ENCODE peak calls at places on chromosomes 11 and 22, in ten cellular contexts. X is tibial nerve, M is K562, K is body of pancreas, O is adrenal gland, C is A549, P is esophagus squamous epithelium, B is uterus, H is heart left ventricle, J is Peyer's patch. E is an unnamed sample.
A peak's percentile ranks its signal among the peaks of the same experiment; 100 is the strongest.

GRCh38 chr22:47718337-47718736 is 955.9 kb downstream of the TBC1D22A start:
- DNase-seq in X (no peak), M (no peak), K (no peak), O (no peak), C (no peak), P (no peak), B (no peak), H (no peak), J (no peak), E (no peak)

GRCh38 chr11:113163291-113164030 is 150.9 kb upstream of the TTC12 start:
- DNase-seq in X (peak; percentile 63), M (no peak), K (peak; percentile 33), O (peak; percentile 45), C (no peak), P (no peak), B (no peak), H (no peak), J (no peak), E (no peak)

GRCh38 chr22:50114221-50114981 is 24.6 kb downstream of the MOV10L1 start:
- DNase-seq in X (no peak), M (no peak), K (no peak), O (no peak), C (no peak), P (no peak), B (no peak), H (no peak), J (no peak), E (no peak)

GRCh38 chr11:22317656-22318055 is 20.5 kb upstream of the SLC17A6 start:
- DNase-seq in X (no peak), M (no peak), K (no peak), O (no peak), C (no peak), P (no peak), B (no peak), H (no peak), J (no peak), E (no peak)

GRCh38 chr11:123046473-123047264 is 15.3 kb downstream of the HSPA8 start:
- DNase-seq in X (no peak), M (no peak), K (peak; percentile 29), O (no peak), C (no peak), P (no peak), B (no peak), H (no peak), J (no peak), E (no peak)

GRCh38 chr11:65653229-65654225 is 9.2 kb downstream of the RELA start:
- DNase-seq in X (no peak), M (no peak), K (peak; percentile 45), O (peak; percentile 40), C (no peak), P (no peak), B (no peak), H (no peak), J (no peak), E (no peak)

GRCh38 chr11:107018902-107019493 is 722 bp upstream of the GUCY1A2 start:
- DNase-seq in X (peak; percentile 21), M (peak; percentile 7), K (peak; percentile 63), O (peak; percentile 52), C (peak; percentile 32), P (no peak), B (peak; percentile 67), H (peak; percentile 51), J (no peak), E (peak; percentile 65)

GRCh38 chr11:65496304-65497140 is 2.3 kb upstream of the MALAT1 start:
- DNase-seq in X (peak; percentile 60), M (peak; percentile 62), K (no peak), O (no peak), C (no peak), P (no peak), B (no peak), H (no peak), J (no peak), E (peak; percentile 51)

GRCh38 chr11:117221775-117222517 is 9.9 kb downstream of the PCSK7 start:
- DNase-seq in X (peak; percentile 90), M (no peak), K (peak; percentile 61), O (peak; percentile 41), C (no peak), P (no peak), B (peak; percentile 79), H (peak; percentile 63), J (no peak), E (peak; percentile 45)

DNA sequence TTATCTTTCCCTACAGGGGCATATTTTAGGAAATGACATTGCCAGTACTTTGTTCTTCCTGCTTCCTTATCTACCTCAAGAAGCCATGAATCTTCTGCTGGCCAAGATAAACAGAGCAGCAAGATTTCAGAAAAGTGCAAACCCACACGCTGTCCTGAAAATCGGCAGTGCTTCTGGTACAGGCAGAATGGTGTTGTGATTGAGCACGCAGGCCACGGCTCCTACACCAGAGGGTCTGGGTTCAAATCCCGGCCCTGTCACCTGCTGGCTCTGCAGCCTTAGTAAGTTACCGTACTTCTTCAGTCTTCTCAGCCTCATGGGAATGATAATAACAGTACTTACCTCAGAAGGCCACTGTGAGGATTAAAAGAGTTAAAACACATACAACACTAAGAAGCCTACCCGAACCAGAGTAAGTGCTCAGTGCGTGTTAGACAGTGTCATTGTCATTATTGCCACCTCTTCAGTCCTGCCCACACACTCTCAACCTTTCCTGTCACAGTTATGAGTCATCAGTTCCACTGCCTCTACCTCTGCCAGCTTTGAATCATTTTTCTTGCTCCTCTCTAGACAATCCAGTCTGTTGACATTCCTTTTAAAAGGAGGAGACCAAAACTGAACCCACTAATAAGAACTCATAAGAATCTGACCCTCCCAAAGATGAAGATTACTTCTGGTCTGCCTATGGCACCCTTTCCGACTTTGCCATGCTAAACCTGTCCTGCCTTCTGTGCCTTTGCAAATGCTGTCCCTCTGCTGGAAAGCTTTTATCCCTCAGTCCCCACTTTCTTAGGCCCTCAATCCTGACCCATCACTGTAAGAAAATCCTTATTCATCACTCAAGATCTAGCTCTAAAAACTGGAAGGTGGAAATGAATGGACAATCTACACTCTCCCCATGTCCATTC is 10.7 kb downstream of the MPZL3 start:
- DNase-seq in X (no peak), M (peak; percentile 77), K (peak; percentile 59), O (peak; percentile 73), C (no peak), P (no peak), B (no peak), H (no peak), J (no peak), E (no peak)
- TF ChIP-seq POLR2A in X (no peak), M (no peak), K (no peak), O (no peak), C (no peak), P (no peak), B (no peak), H (no peak), J (no peak), E (peak; percentile 81)

GRCh38 chr11:115984228-115984627 is 480.0 kb upstream of the CADM1 start:
- DNase-seq in X (no peak), M (no peak), K (no peak), O (no peak), C (no peak), P (no peak), B (no peak), H (no peak), J (no peak), E (no peak)

GRCh38 chr11:115980336-115980735 is 476.1 kb upstream of the CADM1 start:
- DNase-seq in X (no peak), M (no peak), K (no peak), O (no peak), C (no peak), P (no peak), B (peak; percentile 50), H (no peak), J (no peak), E (no peak)

GRCh38 chr11:115980747-115981475 is 476.7 kb upstream of the CADM1 start:
- DNase-seq in X (no peak), M (no peak), K (no peak), O (no peak), C (no peak), P (no peak), B (peak; percentile 33), H (no peak), J (no peak), E (no peak)

GRCh38 chr11:115981814-115982471 is 477.7 kb upstream of the CADM1 start:
- DNase-seq in X (no peak), M (no peak), K (no peak), O (no peak), C (no peak), P (no peak), B (no peak), H (peak; percentile 26), J (no peak), E (no peak)

GRCh38 chr11:115982666-115983065 is 478.5 kb upstream of the CADM1 start:
- DNase-seq in X (no peak), M (no peak), K (no peak), O (no peak), C (no peak), P (no peak), B (no peak), H (no peak), J (no peak), E (no peak)
- H3K4me3 ChIP-seq in X (no peak overlapping the region), M (no peak overlapping the region), K (no peak overlapping the region), O (no peak overlapping the region), C (no peak overlapping the region), P (no peak overlapping the region), B (no peak overlapping the region), H (no peak overlapping the region), J (no peak overlapping the region), E (no peak overlapping the region)

GRCh38 chr11:108025387-108026080 is 16.8 kb downstream of the CUL5 start:
- DNase-seq in X (no peak), M (no peak), K (no peak), O (no peak), C (no peak), P (no peak), B (no peak), H (no peak), J (no peak), E (no peak)
- TF ChIP-seq CTCF in X (no peak), M (no peak), K (no peak), O (no peak), C (no peak), P (no peak), B (no peak), H (no peak), J (no peak), E (no peak)

GRCh38 chr11:27501102-27501501 is 5.5 kb downstream of the LIN7C start:
- DNase-seq in X (no peak), M (no peak), K (no peak), O (no peak), C (no peak), P (no peak), B (no peak), H (no peak), J (no peak), E (no peak)

GRCh38 chr11:27507561-27508322 is 1.2 kb upstream of the LIN7C start:
- DNase-seq in X (no peak), M (no peak), K (no peak), O (no peak), C (no peak), P (no peak), B (no peak), H (no peak), J (no peak), E (no peak)

GRCh38 chr11:27505781-27506180 is 788 bp downstream of the LIN7C start:
- DNase-seq in X (no peak), M (no peak), K (no peak), O (no peak), C (no peak), P (no peak), B (no peak), H (no peak), J (no peak), E (no peak)

GRCh38 chr11:27509953-27510352 is 3.4 kb upstream of the LIN7C start:
- DNase-seq in X (no peak), M (no peak), K (no peak), O (no peak), C (no peak), P (no peak), B (no peak), H (no peak), J (no peak), E (no peak)

GRCh38 chr11:27506200-27507182 is at the start of gene LIN7C:
- DNase-seq in X (peak; percentile 98), M (peak; percentile 99), K (peak; percentile 98), O (peak; percentile 98), C (peak; percentile 96), P (peak; percentile 85), B (peak; percentile 94), H (peak; percentile 97), J (peak; percentile 98), E (peak; percentile 97)
- TF ChIP-seq POLR2A in X (peak; percentile 94), M (peak; percentile 98), K (peak; percentile 96), O (peak; percentile 78), C (peak; percentile 95), P (no peak), B (peak; percentile 86), H (peak; percentile 41), J (peak; percentile 93), E (peak; percentile 94)

E was measured in right lobe of liver.